ENCODE peak calls at places on chromosome 22, in five cellular contexts. E is hepatocyte, V is GM23338, F is neural progenitor cell, Q is HCT116. J is an unnamed sample.

GRCh38 chr22:41780714-41781507 is 19.6 kb upstream of the CCDC134 start:
- DNase-seq in Q (no peak), E (peak), F (no peak), V (peak), J (peak)

GRCh38 chr22:50153056-50153755 is 17.3 kb upstream of the PANX2 start:
- DNase-seq in Q (no peak), E (no peak), F (no peak), V (no peak), J (no peak)

GRCh38 chr22:24816841-24817240 is 10.8 kb downstream of the SGSM1 start:
- DNase-seq in V (no peak), E (peak), F (no peak), Q (no peak), J (no peak)

GRCh38 chr22:19874307-19875060 is 19.8 kb upstream of the GNB1L start:
- DNase-seq in Q (no peak), F (peak), V (peak), E (no peak), J (no peak)

GRCh38 chr22:17872491-17872890 is 98.2 kb upstream of the BID start:
- DNase-seq in F (no peak), E (no peak), V (no peak), Q (no peak), J (no peak)

GRCh38 chr22:28123989-28124766 is 205.1 kb upstream of the PITPNB start:
- DNase-seq in V (no peak), Q (no peak), E (no peak), F (no peak), J (no peak)

GRCh38 chr22:29480512-29481264 is 670 bp downstream of the NEFH start:
- DNase-seq in F (peak), Q (no peak), V (peak), E (peak), J (no peak)

GRCh38 chr22:50473088-50473487 is 1.7 kb downstream of the SBF1 start:
- DNase-seq in E (no peak), F (peak), Q (peak), V (peak), J (peak)

GRCh38 chr22:21000987-21001600 is 824 bp downstream of the THAP7 start:
- DNase-seq in F (no peak), V (no peak), E (no peak), Q (no peak), J (no peak)

GRCh38 chr22:21001601-21002325 is at the start of gene THAP7:
- DNase-seq in V (peak), Q (peak), F (peak), E (peak), J (peak)

GRCh38 chr22:20999350-21000214 is 2.3 kb downstream of the THAP7 start:
- DNase-seq in V (no peak), Q (no peak), E (no peak), F (no peak), J (no peak)

GRCh38 chr22:20998411-20999336 is 3.2 kb downstream of the THAP7 start:
- DNase-seq in E (no peak), V (no peak), Q (no peak), F (no peak), J (no peak)

GRCh38 chr22:21000215-21000986 is 1.5 kb downstream of the THAP7 start:
- DNase-seq in F (no peak), Q (no peak), V (no peak), E (no peak), J (no peak)
- H3K27ac ChIP-seq in F (no peak), Q (peak), V (no peak), E (no peak), J (peak)

DNA sequence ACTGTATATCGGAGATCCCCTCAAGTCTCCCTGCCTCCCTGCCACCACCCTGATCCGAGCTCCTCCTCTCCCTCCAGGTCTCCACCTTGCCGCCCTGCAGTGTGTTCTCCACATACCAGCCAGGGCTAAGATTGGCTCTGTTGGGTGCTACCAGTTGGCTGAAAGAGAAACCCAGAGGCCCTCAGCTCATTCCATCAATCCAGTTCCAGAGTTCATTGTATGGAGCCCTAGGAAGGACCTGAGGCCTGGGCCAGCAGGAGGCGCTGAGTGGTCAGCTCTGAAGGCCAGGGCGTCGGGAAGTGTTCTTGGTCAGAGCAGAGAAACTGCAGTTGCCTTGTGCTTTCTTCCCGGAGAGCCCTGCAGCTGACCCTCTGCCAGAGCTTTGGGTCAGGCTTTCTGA is 2.2 kb upstream of the TOP3B start:
- DNase-seq in F (peak), Q (peak), V (peak), E (peak), J (peak)
- TF ChIP-seq CTCF in F (peak), Q (peak), V (peak), E (peak), J (peak)

GRCh38 chr22:37148742-37149665 is 712 bp downstream of the IL2RB start:
- DNase-seq in E (no peak), F (no peak), V (no peak), Q (no peak), J (no peak)

GRCh38 chr22:37148031-37148651 is 1.6 kb downstream of the IL2RB start:
- DNase-seq in F (no peak), Q (no peak), V (no peak), E (no peak), J (no peak)

GRCh38 chr22:37145415-37146385 is 4.0 kb downstream of the IL2RB start:
- DNase-seq in V (no peak), E (no peak), F (no peak), Q (no peak), J (no peak)

GRCh38 chr22:37147186-37147990 is 2.3 kb downstream of the IL2RB start:
- DNase-seq in F (no peak), V (no peak), E (no peak), Q (no peak), J (no peak)

DNA sequence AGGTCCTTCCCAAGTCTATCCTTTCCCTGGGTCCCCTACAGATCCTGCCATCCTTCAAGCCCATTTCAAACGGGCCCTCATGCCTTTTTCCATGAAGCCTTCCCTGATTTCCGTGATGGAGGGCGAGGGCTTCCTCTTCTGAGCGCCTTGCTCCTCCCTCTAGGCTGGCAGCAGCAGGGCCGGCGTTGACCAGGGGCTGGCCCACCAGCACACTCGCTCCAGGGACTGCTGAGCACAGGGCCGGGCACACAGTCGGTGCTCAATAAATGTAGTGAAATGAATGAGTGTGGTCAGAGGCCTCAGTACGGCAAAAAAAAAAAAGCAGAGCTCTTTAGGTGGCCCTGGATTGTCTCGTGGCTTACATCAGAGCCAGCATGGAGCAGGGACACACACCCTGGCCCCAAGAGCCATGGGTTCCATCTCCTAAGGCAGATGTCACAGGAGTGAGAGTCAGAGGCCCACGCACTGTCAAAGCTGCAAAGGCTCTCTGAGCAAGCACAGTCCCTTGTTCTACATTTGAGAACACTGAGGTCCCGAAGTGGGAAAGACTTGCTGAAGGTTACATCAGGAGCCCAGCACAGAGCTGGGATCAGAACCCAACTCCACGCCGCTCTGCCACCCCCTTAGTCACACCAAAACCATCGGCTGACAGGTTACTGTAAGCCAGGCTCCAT is 3.1 kb downstream of the IL2RB start:
- DNase-seq in E (no peak), Q (no peak), F (no peak), V (no peak), J (no peak)
- TF ChIP-seq EZH2phosphoT487 in E (no peak), Q (no peak), F (no peak), V (no peak), J (no peak)

GRCh38 chr22:45680932-45681700 is 9.5 kb downstream of the ATXN10 start:
- DNase-seq in Q (no peak), E (no peak), V (no peak), F (no peak), J (no peak)
- H3K27ac ChIP-seq in Q (no peak), E (no peak), V (no peak), F (no peak), J (no peak)

GRCh38 chr22:48488611-48489456 is 1338.8 kb downstream of the BRD1 start:
- DNase-seq in V (peak), Q (no peak), F (peak), E (peak), J (no peak)

GRCh38 chr22:48486163-48486957 is 1341.3 kb downstream of the BRD1 start:
- DNase-seq in V (no peak), Q (no peak), F (no peak), E (peak), J (no peak)

GRCh38 chr22:48490513-48491411 is 1336.9 kb downstream of the BRD1 start:
- DNase-seq in V (no peak), E (peak), F (peak), Q (no peak), J (no peak)

GRCh38 chr22:48489551-48490512 is 1337.8 kb downstream of the BRD1 start:
- DNase-seq in E (peak), V (no peak), F (peak), Q (no peak), J (no peak)

GRCh38 chr22:48488149-48488551 is 1339.5 kb downstream of the BRD1 start:
- DNase-seq in Q (no peak), F (peak), E (peak), V (no peak), J (peak)
- TF ChIP-seq CTCF in Q (no peak), F (peak), E (peak), V (peak), J (peak)

GRCh38 chr22:36151006-36151595 is 9.5 kb downstream of the APOL3 start:
- DNase-seq in V (no peak), Q (no peak), E (no peak), F (no peak), J (no peak)
- TF ChIP-seq EZH2phosphoT487 in V (no peak), Q (no peak), E (no peak), F (no peak), J (no peak)

GRCh38 chr22:22197993-22198402 is 46.6 kb upstream of the VPREB1 start:
- DNase-seq in V (no peak), F (no peak), Q (no peak), E (no peak), J (peak)

GRCh38 chr22:22198751-22199150 is 45.8 kb upstream of the VPREB1 start:
- DNase-seq in Q (no peak), E (no peak), V (no peak), F (no peak), J (no peak)

GRCh38 chr22:22200569-22201184 is 43.9 kb upstream of the VPREB1 start:
- DNase-seq in V (no peak), E (no peak), F (no peak), Q (no peak), J (peak)

GRCh38 chr22:22201185-22201924 is 43.2 kb upstream of the VPREB1 start:
- DNase-seq in E (no peak), Q (no peak), F (peak), V (peak), J (peak)

GRCh38 chr22:22199634-22200033 is 45.0 kb upstream of the VPREB1 start:
- DNase-seq in F (no peak), Q (no peak), V (no peak), E (no peak), J (no peak)
- H3K27ac ChIP-seq in F (no peak), Q (no peak), V (no peak), E (no peak), J (peak)

GRCh38 chr22:33450756-33451155 is 392.6 kb upstream of the SYN3 start:
- DNase-seq in F (no peak), V (no peak), E (no peak), Q (no peak), J (no peak)

GRCh38 chr22:33451851-33452469 is 393.8 kb upstream of the SYN3 start:
- DNase-seq in F (no peak), E (no peak), V (no peak), Q (no peak), J (no peak)

DNA sequence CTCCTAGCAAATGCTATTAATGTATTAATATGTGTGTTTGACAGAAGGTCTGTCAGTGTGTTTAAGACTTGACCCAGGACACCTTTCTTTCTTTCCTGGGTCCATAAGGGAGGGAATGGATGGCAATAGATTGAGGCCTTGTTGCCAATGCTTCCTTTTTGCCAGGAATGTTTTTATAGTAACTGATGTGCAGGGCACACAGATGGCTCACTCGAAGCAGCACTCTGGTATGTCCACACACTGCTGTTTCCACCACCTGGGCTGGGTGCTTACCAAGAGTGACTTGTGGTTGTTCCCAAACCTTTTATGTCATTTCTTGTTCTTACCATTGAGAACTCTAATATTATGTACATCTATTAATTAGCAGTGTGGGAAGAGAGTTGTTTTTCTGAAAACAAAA is 396.9 kb upstream of the SYN3 start:
- DNase-seq in V (no peak), E (no peak), F (no peak), Q (no peak), J (no peak)
- TF ChIP-seq CTCF in V (no peak), E (no peak), F (no peak), Q (no peak), J (no peak)

J was measured in OCI-LY7.